ENCODE peak calls at places on chromosome 12, in four cellular contexts. S is IMR-90, M is mesenchymal stem cell, F is neuronal stem cell. Q is an unnamed sample.
A peak's percentile ranks its signal among the peaks of the same experiment; 100 is the strongest.

GRCh38 chr12:42118136-42118879 is 26.4 kb downstream of the GXYLT1 start:
- DNase-seq in S (peak; percentile 62), M (no peak), F (no peak), Q (no peak)

GRCh38 chr12:12837025-12837872 is 24.1 kb downstream of the DDX47 start:
- DNase-seq in S (peak; percentile 84), M (peak; percentile 83), F (peak; percentile 43), Q (peak; percentile 52)

GRCh38 chr12:80413462-80413861 is 30.6 kb upstream of the PTPRQ start:
- DNase-seq in S (no peak), M (no peak), F (no peak), Q (no peak)

GRCh38 chr12:12319501-12320322 is 30.3 kb downstream of the MANSC1 start:
- DNase-seq in S (no peak), M (no peak), F (no peak), Q (no peak)

GRCh38 chr12:124520258-124520657 is 47.2 kb downstream of the NCOR2 start:
- DNase-seq in S (peak; percentile 29), M (peak; percentile 51), F (no peak), Q (no peak)

GRCh38 chr12:64428956-64429355 is 23.0 kb upstream of the TBK1 start:
- DNase-seq in S (no peak), M (no peak), F (no peak), Q (no peak)

GRCh38 chr12:82174383-82174782 is 183.8 kb downstream of the CCDC59 start:
- DNase-seq in S (no peak), M (no peak), F (no peak), Q (no peak)

GRCh38 chr12:54704187-54704586 is 56.0 kb upstream of the DCD start:
- DNase-seq in S (no peak), M (no peak), F (no peak), Q (no peak)

GRCh38 chr12:104942075-104942474 is 16.0 kb downstream of the SLC41A2 start:
- DNase-seq in S (no peak), M (no peak), F (no peak), Q (no peak)

GRCh38 chr12:121299662-121300061 is 3.2 kb upstream of the CAMKK2 start:
- DNase-seq in S (no peak), M (no peak), F (no peak), Q (no peak)

GRCh38 chr12:109510196-109510595 is 32.8 kb downstream of the UBE3B start:
- DNase-seq in S (no peak), M (no peak), F (no peak), Q (no peak)

GRCh38 chr12:9334026-9334692 is 126.0 kb upstream of the PZP start:
- DNase-seq in S (peak; percentile 24), M (no peak), F (no peak), Q (no peak)

GRCh38 chr12:91574391-91574790 is 391.8 kb upstream of the DCN start:
- DNase-seq in S (no peak), M (peak; percentile 42), F (no peak), Q (no peak)

GRCh38 chr12:32448581-32448980 is 49.2 kb downstream of the FGD4 start:
- DNase-seq in S (peak; percentile 51), M (no peak), F (no peak), Q (no peak)

GRCh38 chr12:13941258-13942249 is 39.8 kb downstream of the GRIN2B start:
- DNase-seq in S (peak; percentile 0), M (peak; percentile 19), F (peak; percentile 58), Q (peak; percentile 80)

GRCh38 chr12:70121562-70121961 is 121.7 kb upstream of the CNOT2 start:
- DNase-seq in S (no peak), M (no peak), F (no peak), Q (no peak)
- H3K27ac ChIP-seq in S (no peak overlapping the region), M (no peak overlapping the region), F (no peak overlapping the region), Q (no peak overlapping the region)

GRCh38 chr12:131928765-131929529 is at the start of gene PUS1:
- DNase-seq in S (peak; percentile 91), M (peak; percentile 95), F (peak; percentile 92), Q (peak; percentile 97)
- H3K23ac ChIP-seq in S (peak within 1 kb of the TSS; percentile 79), M (no peak within 1 kb of the TSS), F (peak within 1 kb of the TSS; percentile 95), Q (no peak within 1 kb of the TSS)

GRCh38 chr12:77947746-77948145 is 117.1 kb downstream of the NAV3 start:
- DNase-seq in S (no peak), M (no peak), F (no peak), Q (no peak)

GRCh38 chr12:77947326-77947725 is 116.6 kb downstream of the NAV3 start:
- DNase-seq in S (peak; percentile 83), M (peak; percentile 56), F (no peak), Q (no peak)

GRCh38 chr12:77943466-77943865 is 112.8 kb downstream of the NAV3 start:
- DNase-seq in S (peak; percentile 87), M (peak; percentile 71), F (no peak), Q (no peak)

GRCh38 chr12:77941396-77941795 is 110.7 kb downstream of the NAV3 start:
- DNase-seq in S (no peak), M (peak; percentile 31), F (no peak), Q (no peak)

GRCh38 chr12:77946541-77947021 is 115.9 kb downstream of the NAV3 start:
- DNase-seq in S (peak; percentile 19), M (no peak), F (no peak), Q (no peak)
- H2AFZ ChIP-seq in S (no peak overlapping the region), M (no peak overlapping the region), F (no peak overlapping the region), Q (no peak overlapping the region)

DNA sequence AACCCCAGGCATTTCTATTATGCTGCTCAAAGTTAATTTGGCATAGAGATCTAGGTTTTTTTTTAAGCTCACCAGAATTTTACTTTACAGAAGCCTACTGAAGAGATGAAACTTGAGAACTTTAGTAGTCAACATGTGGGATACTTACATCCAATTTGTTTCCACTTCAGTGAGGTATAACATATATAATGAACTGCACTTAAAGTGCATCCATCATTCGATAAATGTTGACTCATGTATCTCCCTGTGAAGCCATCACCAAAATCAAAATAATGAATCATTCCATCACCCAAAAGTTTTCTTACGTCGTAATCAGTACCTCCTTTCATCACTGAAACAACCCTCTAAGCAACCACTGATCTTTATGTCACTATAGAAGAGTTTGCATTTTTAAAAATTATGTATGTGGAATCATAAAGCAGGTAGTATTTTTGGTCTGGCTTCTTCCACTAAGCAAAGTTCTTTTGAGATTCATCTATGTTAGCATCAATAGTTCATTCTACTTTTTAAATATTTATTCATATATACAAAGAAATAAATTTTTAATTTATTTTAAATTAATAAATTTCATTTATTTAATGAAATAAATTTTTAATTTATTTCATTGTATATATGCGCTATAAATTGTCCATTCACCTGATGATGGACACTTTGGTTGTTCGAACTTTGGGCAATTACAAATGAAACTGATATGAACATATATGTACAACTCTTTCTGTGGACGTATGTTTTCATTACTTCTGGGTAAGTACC is 2.0 kb upstream of the CPNE8 start:
- DNase-seq in S (no peak), M (no peak), F (no peak), Q (no peak)
- H3K27ac ChIP-seq in S (no peak overlapping the region), M (peak overlapping the region; percentile 58), F (no peak overlapping the region), Q (no peak overlapping the region)

DNA sequence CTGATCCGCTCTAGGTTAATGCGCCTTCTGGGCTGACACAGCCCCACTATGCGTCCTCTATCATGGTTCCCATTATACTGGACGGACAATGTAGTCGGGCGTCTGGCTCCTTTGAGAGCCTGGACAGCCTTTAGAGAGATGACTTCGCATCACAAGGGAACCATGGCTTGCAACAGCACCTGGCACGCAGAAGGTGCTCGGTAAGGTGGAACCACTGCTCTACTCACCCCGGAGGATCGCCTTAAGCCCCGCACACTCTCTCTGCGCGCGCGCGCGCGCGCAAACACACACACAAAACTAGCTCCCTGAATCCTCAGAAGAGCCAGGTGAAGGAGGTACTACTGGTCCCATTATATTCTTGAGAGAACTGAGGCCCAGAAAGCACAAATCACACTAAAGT is 7.1 kb downstream of the MAP3K12 start:
- DNase-seq in S (no peak), M (no peak), F (no peak), Q (no peak)
- H3K23ac ChIP-seq in S (peak overlapping the region; percentile 7), M (no peak overlapping the region), F (no peak overlapping the region), Q (no peak overlapping the region)

GRCh38 chr12:97754306-97754705 is 291.7 kb downstream of the RMST start:
- DNase-seq in S (no peak), M (no peak), F (no peak), Q (no peak)
- H2AFZ ChIP-seq in S (no peak overlapping the region), M (no peak overlapping the region), F (no peak overlapping the region), Q (no peak overlapping the region)

GRCh38 chr12:114667669-114668150 is 16.3 kb downstream of the TBX3 start:
- DNase-seq in S (no peak), M (no peak), F (no peak), Q (no peak)
- H3K27ac ChIP-seq in S (peak overlapping the region; percentile 89), M (no peak overlapping the region), F (no peak overlapping the region), Q (no peak overlapping the region)

GRCh38 chr12:106586535-106586802 is 3.7 kb downstream of the RFX4 start:
- DNase-seq in S (no peak), M (no peak), F (no peak), Q (peak; percentile 50)

GRCh38 chr12:106585862-106586534 is 3.2 kb downstream of the RFX4 start:
- DNase-seq in S (no peak), M (peak; percentile 3), F (peak; percentile 64), Q (peak; percentile 75)

GRCh38 chr12:106588771-106589170 is 6.0 kb downstream of the RFX4 start:
- DNase-seq in S (no peak), M (no peak), F (no peak), Q (no peak)

GRCh38 chr12:106585237-106585834 is 2.5 kb downstream of the RFX4 start:
- DNase-seq in S (no peak), M (no peak), F (peak; percentile 62), Q (peak; percentile 56)

DNA sequence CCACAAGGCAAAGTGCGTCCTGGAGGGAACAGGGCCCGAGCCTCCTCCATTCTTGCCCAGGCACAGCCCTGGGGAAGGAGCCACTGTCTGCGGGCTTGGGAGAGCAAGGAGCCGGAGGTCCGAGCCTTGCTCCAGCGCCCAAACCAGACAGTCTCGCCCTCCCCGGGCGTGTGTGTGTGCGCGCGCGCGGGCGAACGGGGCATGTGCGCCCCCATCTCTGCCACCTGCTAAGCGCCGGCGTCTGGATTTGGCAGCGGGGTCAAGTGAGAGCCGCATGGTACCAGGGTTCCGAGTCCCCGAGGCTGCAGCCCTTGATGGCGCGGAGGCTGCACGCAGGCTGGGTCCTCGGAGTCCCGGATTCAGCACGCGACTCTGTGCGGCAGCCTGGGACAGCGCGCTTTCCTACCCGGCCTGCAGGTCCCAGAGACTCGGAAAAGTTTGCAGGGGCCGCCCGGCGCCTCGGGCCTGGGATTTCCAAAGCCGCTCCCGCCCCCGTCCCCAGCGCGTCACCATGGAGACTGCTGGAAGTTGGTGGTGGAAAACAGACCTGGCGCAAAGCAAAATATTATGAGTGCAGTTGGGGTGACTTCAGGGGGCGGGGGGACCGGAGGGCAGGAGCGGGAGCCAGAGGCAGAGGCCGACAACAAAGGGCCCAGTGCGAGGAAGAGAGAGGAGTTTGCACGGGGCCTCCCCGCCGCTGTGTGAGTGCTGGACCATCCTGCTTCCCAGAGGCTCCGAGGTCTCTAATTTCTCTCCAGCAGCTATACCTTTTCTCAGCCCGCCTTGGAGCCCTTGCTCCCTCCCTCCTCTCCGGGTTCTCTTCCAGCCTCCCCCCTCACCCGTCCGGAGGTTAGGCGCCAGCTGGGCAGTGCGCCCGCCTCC is 4.2 kb downstream of the RFX4 start:
- DNase-seq in S (no peak), M (peak; percentile 5), F (peak; percentile 66), Q (peak; percentile 80)
- H3K23ac ChIP-seq in S (no peak overlapping the region), M (no peak overlapping the region), F (no peak overlapping the region), Q (no peak overlapping the region)

Q was measured in H9.